ENCODE peak calls at places on chromosomes 5 and 9, in six cellular contexts. X is kidney; D is AG09309; O is stimulated activated CD4-positive, alpha-beta T cell treated with anti-CD3 and anti-CD28 coated beads, Interleukin-15, amount 100 ng/mL, for 1 hour; C is heart right ventricle; U is myocyte. M is an unnamed sample.

GRCh38 chr5:167814828-167815227 is 476.6 kb upstream of the WWC1 start:
- DNase-seq in C (no peak), X (no peak), D (peak; percentile 99), U (peak; percentile 91), O (no peak), M (peak; percentile 96)

GRCh38 chr5:68928617-68929302 is 165.1 kb upstream of the SLC30A5 start:
- DNase-seq in D (no peak), U (no peak), C (no peak), O (no peak), X (no peak), M (no peak)

GRCh38 chr9:84669293-84670105 is at the start of gene NTRK2:
- DNase-seq in U (no peak), O (no peak), X (peak; percentile 84), D (no peak), C (peak; percentile 16), M (no peak)

GRCh38 chr9:93899609-93900435 is 55.3 kb downstream of the BARX1 start:
- DNase-seq in O (no peak), X (no peak), D (no peak), C (no peak), U (no peak), M (no peak)

GRCh38 chr5:26690511-26690910 is 347.9 kb downstream of the CDH9 start:
- DNase-seq in X (no peak), C (no peak), U (no peak), O (no peak), D (no peak), M (no peak)

GRCh38 chr9:129954868-129955550 is 88.0 kb downstream of the FNBP1 start:
- DNase-seq in O (no peak), X (no peak), U (no peak), C (no peak), D (no peak), M (no peak)

GRCh38 chr5:149474198-149474597 is 77.0 kb downstream of the CSNK1A1 start:
- DNase-seq in X (no peak), C (no peak), U (no peak), O (no peak), D (no peak), M (no peak)

GRCh38 chr5:141883184-141883947 is 5.2 kb upstream of the PCDH1 start:
- DNase-seq in C (peak; percentile 60), O (no peak), X (peak; percentile 70), U (peak; percentile 49), D (no peak), M (no peak)

GRCh38 chr5:65730910-65731309 is 8.9 kb downstream of the NLN start:
- DNase-seq in D (no peak), U (no peak), X (no peak), O (no peak), C (no peak), M (no peak)

GRCh38 chr9:114905160-114905940 is 25.0 kb downstream of the TNFSF8 start:
- DNase-seq in D (no peak), C (no peak), U (no peak), O (no peak), X (no peak), M (no peak)

GRCh38 chr9:93826209-93826608 is 128.9 kb downstream of the BARX1 start:
- DNase-seq in X (no peak), D (no peak), U (no peak), O (peak; percentile 28), C (no peak), M (no peak)

M was measured in stromal cell of bone marrow.